ENCODE peak calls at places on chromosomes 11 and 22, in seven cellular contexts. A is body of pancreas, L is OCI-LY7, K is heart left ventricle, Y is tibial nerve, E is ascending aorta, R is psoas muscle. W is an unnamed sample.
A peak's percentile ranks its signal among the peaks of the same experiment; 100 is the strongest.

GRCh38 chr11:64298966-64299846 is 952 bp upstream of the CATSPERZ start:
- DNase-seq in A (peak; percentile 76), L (no peak), K (peak; percentile 79), Y (peak; percentile 53), E (no peak), R (peak; percentile 73), W (peak; percentile 30)

GRCh38 chr11:61777234-61778090 is 14.9 kb downstream of the TMEM258 start:
- DNase-seq in A (peak; percentile 91), L (no peak), K (peak; percentile 70), Y (peak; percentile 21), E (no peak), R (peak; percentile 58), W (no peak)

GRCh38 chr22:18156878-18157713 is 7.1 kb downstream of the USP18 start:
- DNase-seq in A (peak; percentile 44), L (peak; percentile 61), K (peak; percentile 70), Y (peak; percentile 83), E (no peak), R (peak; percentile 82), W (peak; percentile 85)

GRCh38 chr11:118098996-118099837 is 12.5 kb upstream of the SMIM35 start:
- DNase-seq in A (no peak), L (no peak), K (no peak), Y (no peak), E (no peak), R (no peak), W (no peak)

GRCh38 chr11:123407124-123407995 is 22.7 kb upstream of the GRAMD1B start:
- DNase-seq in A (peak; percentile 71), L (peak; percentile 56), K (peak; percentile 71), Y (peak; percentile 41), E (no peak), R (peak; percentile 34), W (peak; percentile 83)

GRCh38 chr11:111089759-111090158 is 155.8 kb upstream of the POU2AF2 start:
- DNase-seq in A (no peak), L (no peak), K (no peak), Y (no peak), E (no peak), R (no peak), W (no peak)

GRCh38 chr22:31496735-31497146 is 405 bp downstream of the SFI1 start:
- DNase-seq in A (peak; percentile 23), L (peak; percentile 62), K (peak; percentile 35), Y (no peak), E (no peak), R (peak; percentile 33), W (no peak)

GRCh38 chr22:50082197-50082715 is 3.0 kb downstream of the MLC1 start:
- DNase-seq in A (no peak), L (no peak), K (no peak), Y (no peak), E (no peak), R (no peak), W (no peak)

GRCh38 chr22:40055143-40055926 is 60.6 kb downstream of the FAM83F start:
- DNase-seq in A (no peak), L (peak; percentile 31), K (no peak), Y (no peak), E (no peak), R (no peak), W (no peak)

GRCh38 chr22:37282385-37282677 is at the start of gene CYTH4:
- DNase-seq in A (peak; percentile 30), L (peak; percentile 82), K (peak; percentile 76), Y (no peak), E (peak; percentile 58), R (peak; percentile 56), W (no peak)

GRCh38 chr11:118988280-118988679 is 9.7 kb upstream of the CENATAC start:
- DNase-seq in A (no peak), L (no peak), K (no peak), Y (no peak), E (no peak), R (no peak), W (no peak)

GRCh38 chr11:79263001-79263400 is 177.8 kb downstream of the TENM4 start:
- DNase-seq in A (no peak), L (no peak), K (peak; percentile 91), Y (no peak), E (no peak), R (no peak), W (no peak)

GRCh38 chr22:42316988-42317387 is 46.5 kb upstream of the TCF20 start:
- DNase-seq in A (no peak), L (no peak), K (peak; percentile 39), Y (peak; percentile 17), E (no peak), R (peak; percentile 35), W (peak; percentile 65)

GRCh38 chr11:64892411-64892831 is 14.0 kb upstream of the EHD1 start:
- DNase-seq in A (no peak), L (no peak), K (peak; percentile 65), Y (no peak), E (no peak), R (no peak), W (no peak)

GRCh38 chr11:125807909-125808308 is 20.0 kb downstream of the PATE3 start:
- DNase-seq in A (no peak), L (no peak), K (no peak), Y (no peak), E (no peak), R (no peak), W (peak; percentile 37)

GRCh38 chr22:46036558-46037408 is 59.8 kb upstream of the WNT7B start:
- DNase-seq in A (peak; percentile 69), L (peak; percentile 85), K (peak; percentile 44), Y (no peak), E (no peak), R (no peak), W (peak; percentile 39)

GRCh38 chr11:120482149-120482548 is 29.4 kb upstream of the GRIK4 start:
- DNase-seq in A (no peak), L (no peak), K (no peak), Y (no peak), E (no peak), R (no peak), W (peak; percentile 5)

GRCh38 chr11:20162824-20163777 is 2.8 kb upstream of the DBX1 start:
- DNase-seq in A (no peak), L (no peak), K (no peak), Y (no peak), E (no peak), R (no peak), W (peak; percentile 75)

GRCh38 chr11:37199082-37199481 is 601.0 kb upstream of the RAG2 start:
- DNase-seq in A (no peak), L (no peak), K (no peak), Y (no peak), E (no peak), R (no peak), W (no peak)

GRCh38 chr11:79594839-79595238 is 154.0 kb upstream of the TENM4 start:
- DNase-seq in A (no peak), L (no peak), K (no peak), Y (no peak), E (no peak), R (no peak), W (no peak)

GRCh38 chr22:33116846-33117547 is 58.8 kb upstream of the SYN3 start:
- DNase-seq in A (no peak), L (peak; percentile 20), K (no peak), Y (no peak), E (no peak), R (no peak), W (no peak)

GRCh38 chr11:32893947-32894827 is 1.6 kb downstream of the QSER1 start:
- DNase-seq in A (peak; percentile 49), L (peak; percentile 72), K (no peak), Y (peak; percentile 16), E (no peak), R (no peak), W (peak; percentile 75)

GRCh38 chr22:49752598-49753091 is 75.0 kb downstream of the BRD1 start:
- DNase-seq in A (no peak), L (no peak), K (no peak), Y (no peak), E (no peak), R (no peak), W (no peak)

GRCh38 chr11:88300888-88301477 is 36.6 kb downstream of the CTSC start:
- DNase-seq in A (no peak), L (no peak), K (no peak), Y (no peak), E (no peak), R (no peak), W (no peak)
- H3K36me3 ChIP-seq in A (no peaks in the 10 kb centered on the region), L (peaks cover 96% of the 10 kb centered on the region), K (no peaks in the 10 kb centered on the region), Y (peaks cover 18% of the 10 kb centered on the region), E (no peaks in the 10 kb centered on the region), R (peaks cover 5% of the 10 kb centered on the region), W (no peaks in the 10 kb centered on the region)

GRCh38 chr11:108790501-108791299 is 125.8 kb downstream of the DDX10 start:
- DNase-seq in A (no peak), L (no peak), K (no peak), Y (no peak), E (no peak), R (no peak), W (no peak)

GRCh38 chr11:108786281-108786990 is 121.6 kb downstream of the DDX10 start:
- DNase-seq in A (no peak), L (no peak), K (no peak), Y (no peak), E (no peak), R (no peak), W (peak; percentile 21)

GRCh38 chr11:108793138-108793537 is 128.3 kb downstream of the DDX10 start:
- DNase-seq in A (no peak), L (no peak), K (no peak), Y (no peak), E (no peak), R (no peak), W (no peak)

GRCh38 chr11:108787105-108787504 is 122.2 kb downstream of the DDX10 start:
- DNase-seq in A (no peak), L (no peak), K (no peak), Y (no peak), E (no peak), R (no peak), W (no peak)

GRCh38 chr11:108788565-108789199 is 123.8 kb downstream of the DDX10 start:
- DNase-seq in A (peak; percentile 13), L (peak; percentile 6), K (no peak), Y (no peak), E (no peak), R (no peak), W (peak; percentile 65)
- TF ChIP-seq CTCF in A (no peak), L (peak; percentile 56), K (peak; percentile 28), Y (no peak), E (no peak), R (no peak), W (peak; percentile 54)

DNA sequence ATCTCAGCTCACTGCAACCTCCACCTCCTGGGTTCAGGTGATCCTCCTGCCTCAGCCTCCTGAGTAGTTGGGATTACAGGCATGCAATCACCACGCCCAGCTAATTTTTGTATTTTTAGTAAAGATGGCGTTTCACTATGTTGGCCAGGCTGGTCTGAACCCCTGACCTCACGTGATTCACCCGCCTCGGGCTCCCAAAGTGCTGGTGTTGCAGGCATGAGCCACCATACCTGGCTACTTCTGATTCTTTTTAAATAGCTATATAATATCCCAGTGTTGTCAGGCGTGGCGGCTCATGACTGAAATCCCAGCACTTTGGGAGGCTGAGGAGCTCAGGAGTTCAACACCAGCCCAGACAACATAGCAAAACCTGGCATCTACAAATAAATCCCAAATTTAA is 20.7 kb downstream of the TMEM41B start:
- DNase-seq in A (no peak), L (no peak), K (no peak), Y (no peak), E (no peak), R (no peak), W (no peak)
- H3K36me3 ChIP-seq in A (peaks cover 2% of the 10 kb centered on the region), L (peaks cover 42% of the 10 kb centered on the region), K (no peaks in the 10 kb centered on the region), Y (peaks cover 52% of the 10 kb centered on the region), E (peaks cover 16% of the 10 kb centered on the region), R (peaks cover 43% of the 10 kb centered on the region), W (peaks cover 14% of the 10 kb centered on the region)

DNA sequence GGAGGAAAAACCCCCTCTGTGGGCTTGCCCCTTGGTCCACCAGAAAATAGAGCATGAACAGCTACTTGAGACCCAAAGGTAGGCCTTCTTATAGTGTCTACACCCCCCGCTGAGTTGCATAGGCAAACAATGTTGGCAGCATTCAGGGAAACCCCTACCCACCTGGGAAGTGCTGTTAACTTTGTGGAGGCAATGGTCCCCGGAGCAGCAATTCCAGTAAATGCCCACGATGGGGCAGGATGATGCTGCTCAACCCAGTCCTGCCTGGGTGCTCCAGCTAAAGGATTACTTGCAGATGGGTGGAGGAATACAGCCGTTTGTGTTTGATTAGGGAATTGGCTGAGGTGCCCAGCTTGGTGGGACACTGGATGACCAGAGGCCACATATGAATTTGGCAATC is 381.3 kb upstream of the ANO5 start:
- DNase-seq in A (no peak), L (no peak), K (no peak), Y (no peak), E (no peak), R (no peak), W (peak; percentile 51)
- TF ChIP-seq CTCF in A (no peak), L (no peak), K (no peak), Y (no peak), E (no peak), R (no peak), W (no peak)

W was measured in cardiac muscle cell.